ENCODE peak calls at places on chromosomes 5 and 9, in ten cellular contexts. One of them, this sample, is unnamed. For H3K4me1, the result is how much of the 10 kb centered on the place peaks cover.

GRCh38 chr5:56814963-56815656 is at the start of gene MAP3K1:
- DNase-seq in fibroblast of lung: peak
- DNase-seq in CD8-positive, alpha-beta T cell: peak
- DNase-seq in PC-9: peak
- DNase-seq in colonic mucosa: peak
- DNase-seq in tibial nerve: peak
- DNase-seq in body of pancreas: peak
- DNase-seq in A673: peak
- DNase-seq in GM23338: peak
- DNase-seq in IMR-90: peak
- DNase-seq in this sample: peak

GRCh38 chr5:111855356-111855755 is 98.4 kb upstream of the NREP start:
- DNase-seq in fibroblast of lung: no peak
- DNase-seq in PC-9: no peak
- DNase-seq in GM23338: no peak
- DNase-seq in colonic mucosa: no peak
- DNase-seq in tibial nerve: no peak
- DNase-seq in IMR-90: no peak
- DNase-seq in A673: no peak
- DNase-seq in CD8-positive, alpha-beta T cell: no peak
- DNase-seq in body of pancreas: peak
- DNase-seq in this sample: no peak

GRCh38 chr5:102866315-102866693 is 111.2 kb downstream of the PAM start:
- DNase-seq in PC-9: no peak
- DNase-seq in CD8-positive, alpha-beta T cell: no peak
- DNase-seq in tibial nerve: no peak
- DNase-seq in body of pancreas: no peak
- DNase-seq in IMR-90: peak
- DNase-seq in A673: peak
- DNase-seq in fibroblast of lung: peak
- DNase-seq in GM23338: no peak
- DNase-seq in colonic mucosa: no peak
- DNase-seq in this sample: no peak

GRCh38 chr5:151721087-151721646 is 34.5 kb upstream of the SPARC start:
- DNase-seq in GM23338: no peak
- DNase-seq in IMR-90: peak
- DNase-seq in colonic mucosa: no peak
- DNase-seq in body of pancreas: no peak
- DNase-seq in fibroblast of lung: no peak
- DNase-seq in CD8-positive, alpha-beta T cell: no peak
- DNase-seq in PC-9: no peak
- DNase-seq in A673: no peak
- DNase-seq in tibial nerve: no peak
- DNase-seq in this sample: no peak

GRCh38 chr5:139636975-139637408 is 11.2 kb upstream of the CXXC5 start:
- DNase-seq in tibial nerve: no peak
- DNase-seq in fibroblast of lung: no peak
- DNase-seq in PC-9: no peak
- DNase-seq in colonic mucosa: no peak
- DNase-seq in CD8-positive, alpha-beta T cell: peak
- DNase-seq in GM23338: no peak
- DNase-seq in A673: no peak
- DNase-seq in IMR-90: peak
- DNase-seq in body of pancreas: no peak
- DNase-seq in this sample: no peak

GRCh38 chr9:114212841-114213240 is 57.5 kb downstream of the COL27A1 start:
- DNase-seq in PC-9: no peak
- DNase-seq in A673: no peak
- DNase-seq in tibial nerve: no peak
- DNase-seq in GM23338: no peak
- DNase-seq in colonic mucosa: no peak
- DNase-seq in body of pancreas: no peak
- DNase-seq in fibroblast of lung: no peak
- DNase-seq in CD8-positive, alpha-beta T cell: no peak
- DNase-seq in IMR-90: no peak
- DNase-seq in this sample: no peak

GRCh38 chr9:79581388-79581787 is 9.6 kb downstream of the TLE4 start:
- DNase-seq in CD8-positive, alpha-beta T cell: no peak
- DNase-seq in GM23338: no peak
- DNase-seq in A673: no peak
- DNase-seq in fibroblast of lung: peak
- DNase-seq in body of pancreas: no peak
- DNase-seq in PC-9: no peak
- DNase-seq in colonic mucosa: peak
- DNase-seq in tibial nerve: no peak
- DNase-seq in IMR-90: peak
- DNase-seq in this sample: no peak

GRCh38 chr9:84382728-84383127 is 42.2 kb upstream of the SLC28A3 start:
- DNase-seq in CD8-positive, alpha-beta T cell: no peak
- DNase-seq in IMR-90: no peak
- DNase-seq in GM23338: no peak
- DNase-seq in body of pancreas: peak
- DNase-seq in colonic mucosa: no peak
- DNase-seq in PC-9: no peak
- DNase-seq in A673: no peak
- DNase-seq in tibial nerve: no peak
- DNase-seq in fibroblast of lung: no peak
- DNase-seq in this sample: no peak

GRCh38 chr9:97803167-97804058 is 49.6 kb upstream of the FOXE1 start:
- DNase-seq in IMR-90: peak
- DNase-seq in A673: peak
- DNase-seq in CD8-positive, alpha-beta T cell: peak
- DNase-seq in fibroblast of lung: peak
- DNase-seq in tibial nerve: peak
- DNase-seq in GM23338: peak
- DNase-seq in body of pancreas: peak
- DNase-seq in PC-9: peak
- DNase-seq in colonic mucosa: peak
- DNase-seq in this sample: peak

GRCh38 chr9:10704720-10705119 is 91.9 kb upstream of the PTPRD start:
- DNase-seq in CD8-positive, alpha-beta T cell: no peak
- DNase-seq in IMR-90: no peak
- DNase-seq in fibroblast of lung: peak
- DNase-seq in A673: no peak
- DNase-seq in GM23338: peak
- DNase-seq in tibial nerve: no peak
- DNase-seq in PC-9: no peak
- DNase-seq in body of pancreas: no peak
- DNase-seq in colonic mucosa: no peak
- DNase-seq in this sample: no peak

GRCh38 chr5:140780512-140780911 is 5.4 kb upstream of the PCDHA1 start:
- DNase-seq in PC-9: no peak
- DNase-seq in GM23338: no peak
- DNase-seq in IMR-90: no peak
- DNase-seq in colonic mucosa: no peak
- DNase-seq in fibroblast of lung: no peak
- DNase-seq in body of pancreas: no peak
- DNase-seq in tibial nerve: no peak
- DNase-seq in A673: no peak
- DNase-seq in CD8-positive, alpha-beta T cell: no peak
- DNase-seq in this sample: no peak

GRCh38 chr9:88852794-88853193 is 138.5 kb upstream of the S1PR3 start:
- DNase-seq in CD8-positive, alpha-beta T cell: no peak
- DNase-seq in body of pancreas: peak
- DNase-seq in IMR-90: peak
- DNase-seq in tibial nerve: peak
- DNase-seq in colonic mucosa: no peak
- DNase-seq in fibroblast of lung: peak
- DNase-seq in GM23338: peak
- DNase-seq in PC-9: peak
- DNase-seq in A673: peak
- DNase-seq in this sample: no peak

GRCh38 chr5:59128646-59129290 is 545.9 kb downstream of the RAB3C start:
- DNase-seq in fibroblast of lung: no peak
- DNase-seq in PC-9: no peak
- DNase-seq in GM23338: no peak
- DNase-seq in IMR-90: no peak
- DNase-seq in A673: no peak
- DNase-seq in body of pancreas: no peak
- DNase-seq in CD8-positive, alpha-beta T cell: no peak
- DNase-seq in tibial nerve: no peak
- DNase-seq in colonic mucosa: no peak
- DNase-seq in this sample: no peak

GRCh38 chr5:59126665-59127354 is 543.9 kb downstream of the RAB3C start:
- DNase-seq in fibroblast of lung: peak
- DNase-seq in PC-9: peak
- DNase-seq in A673: peak
- DNase-seq in CD8-positive, alpha-beta T cell: no peak
- DNase-seq in tibial nerve: no peak
- DNase-seq in body of pancreas: no peak
- DNase-seq in GM23338: peak
- DNase-seq in IMR-90: peak
- DNase-seq in colonic mucosa: no peak
- DNase-seq in this sample: no peak

GRCh38 chr5:59123595-59124561 is 541.0 kb downstream of the RAB3C start:
- DNase-seq in tibial nerve: no peak
- DNase-seq in IMR-90: peak
- DNase-seq in CD8-positive, alpha-beta T cell: no peak
- DNase-seq in PC-9: no peak
- DNase-seq in colonic mucosa: no peak
- DNase-seq in body of pancreas: no peak
- DNase-seq in GM23338: no peak
- DNase-seq in A673: no peak
- DNase-seq in fibroblast of lung: no peak
- DNase-seq in this sample: no peak

GRCh38 chr5:59125961-59126360 is 543.1 kb downstream of the RAB3C start:
- DNase-seq in GM23338: no peak
- DNase-seq in colonic mucosa: no peak
- DNase-seq in A673: peak
- DNase-seq in body of pancreas: no peak
- DNase-seq in IMR-90: no peak
- DNase-seq in fibroblast of lung: peak
- DNase-seq in PC-9: no peak
- DNase-seq in tibial nerve: no peak
- DNase-seq in CD8-positive, alpha-beta T cell: no peak
- DNase-seq in this sample: no peak

GRCh38 chr5:59124983-59125960 is 542.4 kb downstream of the RAB3C start:
- DNase-seq in GM23338: peak
- DNase-seq in PC-9: no peak
- DNase-seq in A673: peak
- DNase-seq in IMR-90: peak
- DNase-seq in tibial nerve: no peak
- DNase-seq in fibroblast of lung: peak
- DNase-seq in colonic mucosa: no peak
- DNase-seq in CD8-positive, alpha-beta T cell: no peak
- DNase-seq in body of pancreas: no peak
- DNase-seq in this sample: no peak
- H3K4me1 ChIP-seq in GM23338: under half
- H3K4me1 ChIP-seq in PC-9: under half
- H3K4me1 ChIP-seq in A673: half or more
- H3K4me1 ChIP-seq in IMR-90: under half
- H3K4me1 ChIP-seq in tibial nerve: under half
- H3K4me1 ChIP-seq in fibroblast of lung: under half
- H3K4me1 ChIP-seq in colonic mucosa: under half
- H3K4me1 ChIP-seq in CD8-positive, alpha-beta T cell: half or more
- H3K4me1 ChIP-seq in body of pancreas: under half
- H3K4me1 ChIP-seq in this sample: under half

DNA sequence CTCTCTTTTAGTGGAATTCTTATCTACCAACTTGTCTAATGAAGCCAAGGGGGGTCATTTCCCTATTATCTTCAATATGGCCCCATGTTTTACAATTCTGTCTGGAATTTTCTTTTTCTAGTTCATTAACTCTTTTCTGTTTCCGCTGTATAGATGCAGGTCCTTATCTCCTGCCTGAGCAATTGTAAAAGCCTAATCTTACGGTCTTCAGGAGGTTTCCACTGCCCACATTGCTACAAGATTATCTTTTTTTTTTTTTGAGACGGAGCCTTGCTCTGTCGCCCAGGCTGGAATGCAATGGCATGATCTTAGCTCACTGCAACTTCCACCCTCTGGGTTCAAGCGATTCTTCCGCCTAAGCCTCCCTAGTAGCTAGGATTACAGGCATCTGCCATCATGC is 132.3 kb downstream of the UNC13B start:
- DNase-seq in IMR-90: no peak
- DNase-seq in PC-9: no peak
- DNase-seq in A673: no peak
- DNase-seq in GM23338: no peak
- DNase-seq in colonic mucosa: no peak
- DNase-seq in fibroblast of lung: no peak
- DNase-seq in tibial nerve: no peak
- DNase-seq in body of pancreas: no peak
- DNase-seq in CD8-positive, alpha-beta T cell: no peak
- DNase-seq in this sample: no peak
- TF ChIP-seq CTCF in IMR-90: no peak
- TF ChIP-seq CTCF in PC-9: no peak
- TF ChIP-seq CTCF in A673: no peak
- TF ChIP-seq CTCF in GM23338: no peak
- TF ChIP-seq CTCF in colonic mucosa: no peak
- TF ChIP-seq CTCF in fibroblast of lung: no peak
- TF ChIP-seq CTCF in tibial nerve: no peak
- TF ChIP-seq CTCF in body of pancreas: no peak
- TF ChIP-seq CTCF in CD8-positive, alpha-beta T cell: no peak
- TF ChIP-seq CTCF in this sample: no peak

GRCh38 chr9:129103595-129103965 is 7.0 kb downstream of the CRAT start:
- DNase-seq in GM23338: no peak
- DNase-seq in A673: no peak
- DNase-seq in body of pancreas: no peak
- DNase-seq in PC-9: no peak
- DNase-seq in CD8-positive, alpha-beta T cell: no peak
- DNase-seq in IMR-90: no peak
- DNase-seq in fibroblast of lung: no peak
- DNase-seq in tibial nerve: no peak
- DNase-seq in colonic mucosa: no peak
- DNase-seq in this sample: no peak
- H3K4me1 ChIP-seq in GM23338: under half
- H3K4me1 ChIP-seq in A673: under half
- H3K4me1 ChIP-seq in body of pancreas: half or more
- H3K4me1 ChIP-seq in PC-9: under half
- H3K4me1 ChIP-seq in CD8-positive, alpha-beta T cell: under half
- H3K4me1 ChIP-seq in IMR-90: under half
- H3K4me1 ChIP-seq in fibroblast of lung: under half
- H3K4me1 ChIP-seq in tibial nerve: under half
- H3K4me1 ChIP-seq in colonic mucosa: under half
- H3K4me1 ChIP-seq in this sample: under half

DNA sequence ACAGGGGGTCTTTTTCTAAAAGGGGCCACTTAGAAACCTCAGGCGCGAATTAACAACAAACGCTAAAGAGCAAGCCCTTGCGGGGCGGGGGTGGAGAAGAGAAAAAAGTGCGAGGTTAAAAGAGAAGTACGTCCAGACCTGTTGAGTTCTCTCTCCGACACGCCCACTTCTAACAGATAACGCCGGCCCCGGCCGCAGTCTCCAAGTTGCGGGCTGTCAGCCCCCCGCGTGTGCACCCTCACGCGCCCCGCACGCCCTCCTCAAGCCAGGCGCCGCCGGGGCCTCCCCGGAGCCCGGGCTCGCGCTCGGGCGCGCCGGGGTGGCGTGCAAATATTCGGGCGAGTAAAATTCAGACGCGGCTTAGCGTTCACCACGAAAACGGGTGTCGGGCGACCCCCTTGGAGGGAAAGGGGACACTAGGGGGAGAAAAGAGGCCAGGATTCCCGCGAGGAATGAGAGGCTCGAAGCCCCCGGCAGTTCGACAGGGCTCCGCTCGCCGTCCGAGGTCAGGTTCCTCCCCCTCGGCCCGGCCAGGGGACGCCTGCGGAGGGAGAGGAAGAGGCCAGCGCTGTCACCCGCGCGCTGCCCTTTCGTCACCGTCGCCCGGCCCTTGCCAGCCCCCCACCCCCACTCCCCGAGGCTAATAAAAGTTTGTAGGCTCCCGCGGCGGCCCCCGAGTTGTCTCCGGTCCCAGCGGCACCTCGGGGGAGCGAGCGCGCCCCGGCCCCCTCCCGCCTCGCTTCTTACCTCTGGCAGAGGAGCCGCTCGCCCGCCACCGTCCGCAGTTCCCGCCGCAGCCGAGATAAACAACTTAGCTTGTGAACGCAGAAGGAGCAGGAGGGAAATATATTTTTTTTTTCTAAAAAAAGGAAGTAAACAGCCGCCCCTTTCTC is 776 bp downstream of the NR3C1 start:
- DNase-seq in tibial nerve: peak
- DNase-seq in CD8-positive, alpha-beta T cell: peak
- DNase-seq in fibroblast of lung: peak
- DNase-seq in A673: peak
- DNase-seq in PC-9: peak
- DNase-seq in colonic mucosa: peak
- DNase-seq in IMR-90: peak
- DNase-seq in GM23338: peak
- DNase-seq in body of pancreas: peak
- DNase-seq in this sample: peak
- TF ChIP-seq CTCF in tibial nerve: no peak
- TF ChIP-seq CTCF in CD8-positive, alpha-beta T cell: no peak
- TF ChIP-seq CTCF in fibroblast of lung: no peak
- TF ChIP-seq CTCF in A673: no peak
- TF ChIP-seq CTCF in PC-9: no peak
- TF ChIP-seq CTCF in colonic mucosa: no peak
- TF ChIP-seq CTCF in IMR-90: no peak
- TF ChIP-seq CTCF in GM23338: no peak
- TF ChIP-seq CTCF in body of pancreas: no peak
- TF ChIP-seq CTCF in this sample: no peak